ENCODE peak calls at places on chromosomes 1 and 21, in five cellular contexts. H is heart left ventricle, Z is stomach, X is gastrocnemius medialis, W is A549. F is an unnamed sample.

GRCh38 chr21:26846036-26846931 is 1.1 kb upstream of the ADAMTS1 start:
- DNase-seq in H (peak), Z (peak), X (peak), W (no peak), F (peak)

GRCh38 chr21:25402134-25402957 is 204.9 kb downstream of the MRPL39 start:
- DNase-seq in H (no peak), Z (no peak), X (no peak), W (no peak), F (no peak)

GRCh38 chr1:196608401-196609113 is at the start of gene KCNT2:
- DNase-seq in H (peak), Z (peak), X (peak), W (peak), F (peak)

GRCh38 chr1:85467929-85468540 is 3.1 kb upstream of the DDAH1 start:
- DNase-seq in H (no peak), Z (no peak), X (no peak), W (no peak), F (no peak)

GRCh38 chr1:195188821-195189220 is 1419.4 kb downstream of the KCNT2 start:
- DNase-seq in H (no peak), Z (no peak), X (no peak), W (no peak), F (no peak)

GRCh38 chr1:232856556-232856955 is 51.3 kb downstream of the MAP10 start:
- DNase-seq in H (no peak), Z (no peak), X (no peak), W (no peak), F (no peak)

GRCh38 chr21:41726970-41727783 is 39.7 kb downstream of the RIPK4 start:
- DNase-seq in H (peak), Z (peak), X (peak), W (peak), F (no peak)

GRCh38 chr1:70427976-70428375 is 16.9 kb downstream of the CTH start:
- DNase-seq in H (no peak), Z (no peak), X (no peak), W (no peak), F (no peak)

GRCh38 chr1:207049974-207050391 is 1.0 kb downstream of the YOD1 start:
- DNase-seq in H (no peak), Z (peak), X (peak), W (no peak), F (peak)

GRCh38 chr1:30300669-30301068 is 422.7 kb downstream of the MATN1 start:
- DNase-seq in H (no peak), Z (peak), X (no peak), W (no peak), F (no peak)

GRCh38 chr1:162206749-162207635 is 137.5 kb downstream of the NOS1AP start:
- DNase-seq in H (peak), Z (peak), X (no peak), W (no peak), F (no peak)

GRCh38 chr1:82515650-82516049 is 714.9 kb downstream of the ADGRL2 start:
- DNase-seq in H (no peak), Z (no peak), X (no peak), W (no peak), F (no peak)

GRCh38 chr1:201870397-201870796 is 18.3 kb upstream of the SHISA4 start:
- DNase-seq in H (no peak), Z (no peak), X (no peak), W (no peak), F (no peak)

GRCh38 chr1:222891578-222891977 is 76.7 kb downstream of the DISP1 start:
- DNase-seq in H (no peak), Z (no peak), X (no peak), W (no peak), F (no peak)

GRCh38 chr21:19507682-19508260 is 1104.2 kb upstream of the TMPRSS15 start:
- DNase-seq in H (no peak), Z (no peak), X (no peak), W (no peak), F (no peak)

GRCh38 chr1:36411674-36412648 is 14.3 kb upstream of the LSM10 start:
- DNase-seq in H (no peak), Z (no peak), X (no peak), W (no peak), F (no peak)

GRCh38 chr1:240242601-240243144 is 151.0 kb downstream of the FMN2 start:
- DNase-seq in H (no peak), Z (no peak), X (no peak), W (no peak), F (no peak)

GRCh38 chr1:5650283-5651026 is 341.8 kb downstream of the NPHP4 start:
- DNase-seq in H (no peak), Z (no peak), X (no peak), W (no peak), F (no peak)

GRCh38 chr1:100302756-100303155 is 36.7 kb downstream of the RTCA start:
- DNase-seq in H (no peak), Z (no peak), X (no peak), W (no peak), F (no peak)

GRCh38 chr1:2347409-2347785 is 44.0 kb downstream of the MORN1 start:
- DNase-seq in H (no peak), Z (no peak), X (no peak), W (no peak), F (no peak)

GRCh38 chr1:171107969-171108368 is 17.3 kb downstream of the FMO3 start:
- DNase-seq in H (no peak), Z (no peak), X (no peak), W (no peak), F (no peak)

GRCh38 chr1:239982762-239983161 is 108.9 kb upstream of the FMN2 start:
- DNase-seq in H (no peak), Z (no peak), X (no peak), W (no peak), F (no peak)

GRCh38 chr1:51644533-51645197 is 27.8 kb downstream of the OSBPL9 start:
- DNase-seq in H (no peak), Z (no peak), X (no peak), W (peak), F (no peak)

GRCh38 chr1:205497351-205497750 is 7.1 kb upstream of the CDK18 start:
- DNase-seq in H (no peak), Z (peak), X (peak), W (no peak), F (no peak)

GRCh38 chr1:109112056-109112651 is 1.8 kb upstream of the ELAPOR1 start:
- DNase-seq in H (no peak), Z (no peak), X (no peak), W (peak), F (no peak)

GRCh38 chr1:185965870-185966269 is 231.7 kb downstream of the HMCN1 start:
- DNase-seq in H (no peak), Z (no peak), X (no peak), W (no peak), F (no peak)

GRCh38 chr1:181113061-181113695 is 24.7 kb downstream of the IER5 start:
- DNase-seq in H (no peak), Z (no peak), X (peak), W (peak), F (no peak)

DNA sequence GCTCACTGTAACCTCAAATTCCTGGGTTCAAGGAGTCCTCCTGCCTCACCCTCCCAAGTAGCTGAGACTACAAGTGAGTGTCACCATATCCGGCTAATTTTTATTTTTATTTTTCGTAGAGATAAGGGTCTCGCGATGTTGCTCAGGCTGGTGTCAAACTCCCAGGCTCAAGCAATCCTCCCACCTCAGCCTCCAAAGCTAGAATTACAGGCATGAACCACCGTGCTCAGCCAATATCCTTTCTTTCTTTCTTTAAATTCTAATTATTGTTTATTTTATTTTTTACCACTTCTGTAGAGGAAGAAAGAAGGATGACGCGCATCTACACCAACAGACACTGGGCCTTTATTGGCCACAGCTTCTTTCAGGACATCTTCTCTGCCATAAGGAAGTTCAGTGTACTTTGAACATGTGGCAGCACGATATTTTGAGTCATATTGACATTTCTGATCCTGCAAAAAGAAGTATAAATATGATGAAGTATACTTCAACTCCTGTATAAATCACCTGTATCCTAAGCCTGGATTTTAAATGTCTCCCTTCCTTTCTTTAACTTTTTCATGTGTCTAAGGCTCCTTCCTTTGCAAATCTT is 15.8 kb downstream of the CTSS start:
- DNase-seq in H (no peak), Z (no peak), X (no peak), W (no peak), F (no peak)
- H3K27ac ChIP-seq in H (no peak), Z (no peak), X (no peak), W (no peak), F (no peak)

DNA sequence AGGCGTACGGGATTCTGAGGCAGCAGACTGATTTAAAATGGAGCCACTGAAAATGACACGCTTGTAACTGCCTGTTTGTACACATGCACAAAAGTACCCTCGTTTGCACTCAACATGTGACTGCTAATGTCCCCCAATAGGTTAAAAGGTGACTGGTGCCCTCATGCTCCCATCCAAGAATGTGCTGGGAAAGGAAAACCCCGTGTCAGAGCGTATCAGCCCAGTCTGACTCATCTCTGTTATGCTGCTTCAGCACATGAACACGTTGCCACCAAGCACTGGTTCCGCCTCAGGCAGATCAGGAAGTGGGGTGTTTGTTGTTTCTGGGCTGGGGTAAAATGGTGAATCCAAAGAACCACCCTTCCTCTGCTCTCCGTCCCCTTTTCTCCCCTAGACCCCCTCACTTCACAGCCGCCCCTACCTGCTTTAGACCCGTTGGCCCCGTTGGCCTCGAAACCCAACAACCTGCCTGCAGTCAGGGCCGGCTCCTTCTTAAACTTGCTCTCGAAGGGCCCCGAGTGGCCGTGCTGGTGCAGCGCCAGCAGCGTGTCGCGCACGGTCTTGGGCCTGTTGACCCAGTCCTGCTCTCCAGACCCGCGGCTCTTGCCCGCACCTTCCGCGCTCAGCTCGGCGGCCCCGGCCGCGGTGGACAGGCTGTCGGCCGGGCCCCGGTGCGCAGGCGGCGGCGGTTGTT is 1.8 kb downstream of the IRF2BP2 start:
- DNase-seq in H (peak), Z (peak), X (peak), W (peak), F (peak)
- TF ChIP-seq CTCF in H (no peak), Z (no peak), X (no peak), W (no peak), F (no peak)

GRCh38 chr1:152036316-152037216 is at the start of gene S100A11:
- DNase-seq in H (peak), Z (peak), X (peak), W (peak), F (peak)
- TF ChIP-seq POLR2A in H (peak), Z (no peak), X (peak), W (peak), F (no peak)

DNA sequence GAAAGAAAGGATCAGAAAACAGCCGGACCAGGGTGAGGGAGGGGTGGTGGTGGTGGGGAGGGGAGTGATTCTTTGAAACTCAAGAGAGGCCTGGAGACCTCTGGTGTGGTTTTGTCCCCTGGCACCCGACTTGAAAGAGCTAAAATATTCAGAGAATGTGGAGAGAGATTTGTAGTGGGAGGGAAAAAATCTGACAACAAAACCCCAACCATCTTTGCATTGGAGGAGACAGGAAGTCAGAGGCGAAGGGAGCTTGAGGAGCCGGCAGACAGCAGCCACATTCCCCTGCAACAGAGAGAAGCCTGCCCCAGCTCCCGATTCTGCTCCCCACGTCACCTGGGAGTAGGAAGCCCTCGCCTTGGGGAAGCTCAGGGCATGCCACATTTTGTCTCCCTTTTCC is 85.0 kb downstream of the ITPKB start:
- DNase-seq in H (no peak), Z (no peak), X (no peak), W (no peak), F (no peak)
- H3K27ac ChIP-seq in H (no peak), Z (no peak), X (no peak), W (no peak), F (no peak)

GRCh38 chr1:155934097-155934932 is at the start of gene KHDC4:
- DNase-seq in H (peak), Z (peak), X (peak), W (peak), F (peak)
- TF ChIP-seq CTCF in H (no peak), Z (no peak), X (peak), W (no peak), F (no peak)

F was measured in testis.